ENCODE peak calls at places on chromosomes 16 and 17, in four cellular contexts. One of them, this sample, is unnamed.

GRCh38 chr16:46929378-46930332 is 43.8 kb downstream of the DNAJA2 start:
- DNase-seq in HepG2: peak; percentile 60
- DNase-seq in K562: peak; percentile 91
- DNase-seq in A549: peak; percentile 62
- DNase-seq in this sample: peak; percentile 84

GRCh38 chr17:50766222-50767023 is 895 bp downstream of the ANKRD40CL start:
- DNase-seq in A549: no peak
- DNase-seq in K562: no peak
- DNase-seq in HepG2: peak; percentile 59
- DNase-seq in this sample: no peak

GRCh38 chr16:28297784-28298510 is 5.6 kb downstream of the SBK1 start:
- DNase-seq in HepG2: no peak
- DNase-seq in K562: no peak
- DNase-seq in A549: no peak
- DNase-seq in this sample: no peak

GRCh38 chr16:31487720-31488629 is 5.1 kb downstream of the SLC5A2 start:
- DNase-seq in HepG2: no peak
- DNase-seq in A549: peak; percentile 26
- DNase-seq in K562: no peak
- DNase-seq in this sample: peak; percentile 78

GRCh38 chr17:42997390-42997983 is 732 bp upstream of the RPL27 start:
- DNase-seq in HepG2: no peak
- DNase-seq in A549: no peak
- DNase-seq in K562: no peak
- DNase-seq in this sample: no peak

GRCh38 chr16:89481556-89481955 is 8.8 kb downstream of the ANKRD11 start:
- DNase-seq in K562: no peak
- DNase-seq in HepG2: no peak
- DNase-seq in A549: no peak
- DNase-seq in this sample: no peak

GRCh38 chr17:69555056-69555455 is 140.6 kb downstream of the MAP2K6 start:
- DNase-seq in HepG2: no peak
- DNase-seq in A549: no peak
- DNase-seq in K562: no peak
- DNase-seq in this sample: no peak

GRCh38 chr16:81546781-81547180 is 102.2 kb downstream of the CMIP start:
- DNase-seq in A549: no peak
- DNase-seq in K562: no peak
- DNase-seq in HepG2: no peak
- DNase-seq in this sample: no peak

GRCh38 chr16:85612191-85612800 is 826 bp upstream of the GSE1 start:
- DNase-seq in HepG2: peak; percentile 91
- DNase-seq in K562: no peak
- DNase-seq in A549: peak; percentile 96
- DNase-seq in this sample: no peak

GRCh38 chr17:61904094-61904710 is 23.6 kb downstream of the INTS2 start:
- DNase-seq in HepG2: no peak
- DNase-seq in K562: no peak
- DNase-seq in A549: no peak
- DNase-seq in this sample: no peak

GRCh38 chr17:18877104-18877503 is 19.2 kb downstream of the PRPSAP2 start:
- DNase-seq in A549: peak; percentile 21
- DNase-seq in K562: no peak
- DNase-seq in HepG2: no peak
- DNase-seq in this sample: no peak

GRCh38 chr16:13264749-13265552 is 363.6 kb downstream of the SHISA9 start:
- DNase-seq in HepG2: no peak
- DNase-seq in K562: no peak
- DNase-seq in A549: no peak
- DNase-seq in this sample: no peak

GRCh38 chr16:13269359-13269758 is 368.0 kb downstream of the SHISA9 start:
- DNase-seq in HepG2: no peak
- DNase-seq in K562: no peak
- DNase-seq in A549: no peak
- DNase-seq in this sample: no peak

GRCh38 chr16:13269905-13270528 is 368.6 kb downstream of the SHISA9 start:
- DNase-seq in K562: no peak
- DNase-seq in A549: no peak
- DNase-seq in HepG2: peak; percentile 95
- DNase-seq in this sample: no peak

GRCh38 chr16:13270602-13271001 is 369.2 kb downstream of the SHISA9 start:
- DNase-seq in A549: no peak
- DNase-seq in HepG2: no peak
- DNase-seq in K562: no peak
- DNase-seq in this sample: no peak
- TF ChIP-seq NR3C1 in A549: no peak
- TF ChIP-seq NR3C1 in HepG2: no peak
- TF ChIP-seq NR3C1 in K562: no peak
- TF ChIP-seq NR3C1 in this sample: no peak

DNA sequence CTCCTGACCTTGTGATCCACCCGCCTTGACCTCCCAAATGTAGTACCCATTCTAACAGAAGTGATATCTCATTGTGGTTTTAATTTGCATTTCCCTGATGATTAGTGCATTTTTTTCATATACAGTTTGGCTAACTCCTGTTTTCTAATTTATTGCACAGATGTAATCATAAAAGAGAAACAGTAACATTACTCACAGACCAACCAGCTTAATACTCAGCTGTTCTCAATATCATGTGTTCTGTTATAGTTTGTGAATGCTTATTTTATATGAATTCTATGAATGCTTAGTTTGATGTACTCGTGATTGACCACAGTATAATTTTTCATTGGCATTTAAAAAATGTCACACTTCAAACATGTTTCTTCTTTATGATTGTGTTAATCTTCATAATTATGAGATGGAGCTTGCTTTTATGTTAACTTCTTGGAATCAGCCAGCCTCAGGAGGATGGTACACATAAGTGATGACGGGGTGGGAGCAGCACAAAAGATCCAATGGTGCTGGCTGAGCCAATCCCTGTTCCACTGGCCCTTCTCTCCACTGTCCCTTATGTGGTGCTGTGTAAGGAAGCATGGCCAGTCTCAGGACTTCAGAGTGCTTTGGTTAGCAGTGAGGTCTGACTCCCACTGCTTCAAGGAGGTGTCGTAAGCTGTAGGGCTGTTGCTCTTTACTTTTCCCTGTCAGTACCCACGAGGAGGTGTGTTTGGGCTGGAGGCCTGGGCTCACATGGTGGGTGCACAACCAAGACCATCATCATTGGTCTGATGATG is 191.0 kb downstream of the SPECC1 start:
- DNase-seq in A549: no peak
- DNase-seq in HepG2: no peak
- DNase-seq in K562: no peak
- DNase-seq in this sample: no peak
- TF ChIP-seq NR3C1 in A549: no peak
- TF ChIP-seq NR3C1 in HepG2: no peak
- TF ChIP-seq NR3C1 in K562: no peak
- TF ChIP-seq NR3C1 in this sample: no peak

GRCh38 chr17:40558651-40559015 is 6.6 kb downstream of the CCR7 start:
- DNase-seq in HepG2: no peak
- DNase-seq in A549: no peak
- DNase-seq in K562: no peak
- DNase-seq in this sample: peak; percentile 3
- TF ChIP-seq NR3C1 in HepG2: no peak
- TF ChIP-seq NR3C1 in A549: no peak
- TF ChIP-seq NR3C1 in K562: no peak
- TF ChIP-seq NR3C1 in this sample: no peak

GRCh38 chr16:66365588-66365987 is 903 bp upstream of the CDH5 start:
- DNase-seq in A549: peak; percentile 42
- DNase-seq in HepG2: no peak
- DNase-seq in K562: no peak
- DNase-seq in this sample: no peak
- TF ChIP-seq NR3C1 in A549: no peak
- TF ChIP-seq NR3C1 in HepG2: no peak
- TF ChIP-seq NR3C1 in K562: no peak
- TF ChIP-seq NR3C1 in this sample: no peak

GRCh38 chr16:27174007-27174406 is 29.3 kb upstream of the KDM8 start:
- DNase-seq in A549: no peak
- DNase-seq in HepG2: no peak
- DNase-seq in K562: no peak
- DNase-seq in this sample: no peak
- TF ChIP-seq NR3C1 in A549: no peak
- TF ChIP-seq NR3C1 in HepG2: no peak
- TF ChIP-seq NR3C1 in K562: no peak
- TF ChIP-seq NR3C1 in this sample: no peak

GRCh38 chr17:77771145-77771544 is 187.4 kb upstream of the TNRC6C start:
- DNase-seq in K562: no peak
- DNase-seq in A549: no peak
- DNase-seq in HepG2: no peak
- DNase-seq in this sample: no peak
- TF ChIP-seq NR3C1 in K562: no peak
- TF ChIP-seq NR3C1 in A549: no peak
- TF ChIP-seq NR3C1 in HepG2: no peak
- TF ChIP-seq NR3C1 in this sample: no peak